ENCODE peak calls at places on chromosome 3, in ten cellular contexts. X, M, I, H, S, J, P, U, N and V are unnamed samples.

GRCh38 chr3:123819949-123820348 is 64.2 kb downstream of the MYLK start:
- DNase-seq in X (no peak), M (no peak), I (no peak), H (no peak), S (no peak), J (no peak), P (no peak), U (no peak), N (no peak), V (peak; percentile 60)

GRCh38 chr3:74531491-74531890 is 83.0 kb downstream of the CNTN3 start:
- DNase-seq in X (no peak), M (no peak), I (no peak), H (no peak), S (no peak), J (peak; percentile 71), P (peak; percentile 17), U (no peak), N (no peak), V (peak; percentile 98)

GRCh38 chr3:31106204-31106603 is 211.7 kb upstream of the GADL1 start:
- DNase-seq in X (no peak), M (no peak), I (no peak), H (no peak), S (no peak), J (peak; percentile 98), P (peak; percentile 66), U (no peak), N (no peak), V (peak; percentile 95)

GRCh38 chr3:38165722-38166387 is 518 bp downstream of the OXSR1 start:
- DNase-seq in X (no peak), M (no peak), I (no peak), H (no peak), S (peak; percentile 40), J (peak; percentile 51), P (no peak), U (no peak), N (no peak), V (no peak)

GRCh38 chr3:132641837-132642538 is 17.6 kb downstream of the ACAD11 start:
- DNase-seq in X (no peak), M (peak; percentile 72), I (peak; percentile 29), H (no peak), S (peak; percentile 88), J (peak; percentile 58), P (peak; percentile 75), U (no peak), N (no peak), V (no peak)

GRCh38 chr3:159763466-159764210 is 225.0 kb upstream of the IL12A start:
- DNase-seq in X (peak; percentile 20), M (peak; percentile 94), I (peak; percentile 76), H (no peak), S (peak; percentile 49), J (peak; percentile 81), P (peak; percentile 85), U (no peak), N (peak; percentile 67), V (peak; percentile 93)

GRCh38 chr3:31495971-31496370 is 36.8 kb upstream of the STT3B start:
- DNase-seq in X (no peak), M (no peak), I (no peak), H (no peak), S (no peak), J (no peak), P (peak; percentile 22), U (no peak), N (no peak), V (no peak)

GRCh38 chr3:186105543-186105942 is 3.3 kb downstream of the ETV5 start:
- DNase-seq in X (no peak), M (no peak), I (no peak), H (no peak), S (peak; percentile 23), J (no peak), P (no peak), U (no peak), N (no peak), V (no peak)

GRCh38 chr3:86147119-86147518 is 843.8 kb downstream of the VGLL3 start:
- DNase-seq in X (no peak), M (no peak), I (no peak), H (no peak), S (peak; percentile 16), J (peak; percentile 9), P (no peak), U (no peak), N (no peak), V (no peak)

GRCh38 chr3:188287339-188287738 is 133.4 kb downstream of the LPP start:
- DNase-seq in X (no peak), M (no peak), I (no peak), H (no peak), S (no peak), J (no peak), P (no peak), U (no peak), N (no peak), V (no peak)

GRCh38 chr3:2511356-2511755 is 412.7 kb downstream of the CNTN4 start:
- DNase-seq in X (peak; percentile 85), M (peak; percentile 25), I (peak; percentile 26), H (no peak), S (no peak), J (no peak), P (no peak), U (no peak), N (no peak), V (no peak)

GRCh38 chr3:84510007-84510406 is 448.8 kb upstream of the CADM2 start:
- DNase-seq in X (no peak), M (no peak), I (no peak), H (no peak), S (no peak), J (no peak), P (no peak), U (no peak), N (no peak), V (no peak)

GRCh38 chr3:55014081-55014480 is 86.2 kb upstream of the LRTM1 start:
- DNase-seq in X (no peak), M (no peak), I (no peak), H (no peak), S (no peak), J (no peak), P (no peak), U (no peak), N (no peak), V (no peak)

GRCh38 chr3:109897734-109898133 is 560.4 kb upstream of the DPPA4 start:
- DNase-seq in X (no peak), M (no peak), I (no peak), H (no peak), S (no peak), J (no peak), P (peak; percentile 2), U (no peak), N (no peak), V (no peak)

GRCh38 chr3:77935418-77935817 is 895.5 kb downstream of the ROBO2 start:
- DNase-seq in X (no peak), M (no peak), I (no peak), H (no peak), S (no peak), J (peak; percentile 17), P (no peak), U (no peak), N (no peak), V (peak; percentile 84)

GRCh38 chr3:33167716-33168339 is 50.8 kb downstream of the SUSD5 start:
- DNase-seq in X (no peak), M (no peak), I (no peak), H (no peak), S (no peak), J (no peak), P (no peak), U (no peak), N (no peak), V (no peak)

GRCh38 chr3:19348929-19349564 is 200.7 kb downstream of the KCNH8 start:
- DNase-seq in X (no peak), M (no peak), I (no peak), H (no peak), S (peak; percentile 73), J (peak; percentile 41), P (peak; percentile 33), U (no peak), N (no peak), V (peak; percentile 9)